ENCODE peak calls at places on chromosomes 11 and 22, in five cellular contexts. I is sciatic nerve; V is RWPE2; B is upper lobe of left lung; C is naive thymus-derived CD4-positive, alpha-beta T cell. X is an unnamed sample.

GRCh38 chr11:56932572-56933235 is 56.0 kb upstream of the OR5AK2 start:
- ATAC-seq in B (no peak), V (peak), I (no peak), C (no peak), X (peak)

GRCh38 chr11:48025293-48025982 is 45.1 kb downstream of the PTPRJ start:
- ATAC-seq in I (no peak), C (no peak), V (no peak), B (no peak), X (no peak)

GRCh38 chr22:35426801-35427140 is 26.8 kb downstream of the MCM5 start:
- ATAC-seq in V (no peak), C (no peak), I (no peak), B (no peak), X (no peak)

GRCh38 chr22:45580703-45581381 is 78.2 kb downstream of the FBLN1 start:
- ATAC-seq in B (no peak), C (no peak), V (no peak), I (no peak), X (no peak)

GRCh38 chr22:50189849-50190181 is 4.1 kb downstream of the TRABD start:
- ATAC-seq in C (no peak), I (peak), V (peak), B (peak), X (peak)

GRCh38 chr22:35838849-35839646 is 121.4 kb downstream of the APOL5 start:
- ATAC-seq in C (no peak), I (peak), B (peak), V (peak), X (no peak)

GRCh38 chr11:65172600-65172999 is 2.6 kb downstream of the SPDYC start:
- ATAC-seq in V (no peak), B (no peak), C (no peak), I (no peak), X (no peak)

GRCh38 chr11:64894812-64895452 is 16.5 kb upstream of the EHD1 start:
- ATAC-seq in V (no peak), B (no peak), C (no peak), I (peak), X (no peak)

GRCh38 chr11:70549796-70550195 is 151.5 kb downstream of the CTTN start:
- ATAC-seq in B (no peak), I (no peak), V (no peak), C (no peak), X (no peak)

GRCh38 chr11:120337133-120337895 is 1.1 kb downstream of the ARHGEF12 start:
- ATAC-seq in I (peak), B (peak), C (no peak), V (peak), X (peak)

GRCh38 chr11:108958446-108959123 is 293.7 kb downstream of the DDX10 start:
- ATAC-seq in C (no peak), V (peak), I (no peak), B (no peak), X (peak)